ENCODE peak calls at places on chromosomes 7 and 10, in five cellular contexts. One of them, this sample, is unnamed.
A peak's percentile ranks its signal among the peaks of the same experiment; 100 is the strongest.

GRCh38 chr7:119197172-119197871 is 972.8 kb downstream of the ANKRD7 start:
- DNase-seq in naive thymus-derived CD8-positive, alpha-beta T cell: no peak
- DNase-seq in Right ventricle myocardium superior: no peak
- DNase-seq in BJ: no peak
- DNase-seq in kidney: no peak
- DNase-seq in this sample: no peak

GRCh38 chr7:43517464-43517863 is 65.4 kb upstream of the STK17A start:
- DNase-seq in naive thymus-derived CD8-positive, alpha-beta T cell: no peak
- DNase-seq in Right ventricle myocardium superior: no peak
- DNase-seq in BJ: no peak
- DNase-seq in kidney: no peak
- DNase-seq in this sample: no peak

GRCh38 chr7:151060113-151060415 is 675 bp downstream of the SLC4A2 start:
- DNase-seq in naive thymus-derived CD8-positive, alpha-beta T cell: no peak
- DNase-seq in Right ventricle myocardium superior: no peak
- DNase-seq in BJ: no peak
- DNase-seq in kidney: no peak
- DNase-seq in this sample: no peak

GRCh38 chr7:537911-538634 is 18.4 kb upstream of the PDGFA start:
- DNase-seq in naive thymus-derived CD8-positive, alpha-beta T cell: no peak
- DNase-seq in Right ventricle myocardium superior: peak; percentile 63
- DNase-seq in BJ: peak; percentile 79
- DNase-seq in kidney: peak; percentile 91
- DNase-seq in this sample: peak; percentile 90

GRCh38 chr10:50605280-50606270 is 18.2 kb downstream of the SGMS1 start:
- DNase-seq in naive thymus-derived CD8-positive, alpha-beta T cell: no peak
- DNase-seq in Right ventricle myocardium superior: no peak
- DNase-seq in BJ: peak; percentile 82
- DNase-seq in kidney: no peak
- DNase-seq in this sample: no peak

GRCh38 chr7:128801008-128801407 is 9.2 kb downstream of the CCDC136 start:
- DNase-seq in naive thymus-derived CD8-positive, alpha-beta T cell: no peak
- DNase-seq in Right ventricle myocardium superior: no peak
- DNase-seq in BJ: no peak
- DNase-seq in kidney: no peak
- DNase-seq in this sample: no peak

GRCh38 chr10:104259456-104259855 is 4.8 kb downstream of the GSTO1 start:
- DNase-seq in naive thymus-derived CD8-positive, alpha-beta T cell: no peak
- DNase-seq in Right ventricle myocardium superior: no peak
- DNase-seq in BJ: no peak
- DNase-seq in kidney: no peak
- DNase-seq in this sample: no peak

GRCh38 chr7:150325110-150325611 is 1.8 kb upstream of the ACTR3C start:
- DNase-seq in naive thymus-derived CD8-positive, alpha-beta T cell: no peak
- DNase-seq in Right ventricle myocardium superior: peak; percentile 60
- DNase-seq in BJ: no peak
- DNase-seq in kidney: no peak
- DNase-seq in this sample: no peak

This sample was measured in aorta.